ENCODE peak calls at places on chromosomes 3 and 15, in seven cellular contexts. B is activated naive CD8-positive, alpha-beta T cell treated with anti-CD3 and anti-CD28 coated beads, Interleukin-2, amount 50 U/mL, for 24 hours; O is T-cell; X is activated naive CD4-positive, alpha-beta T cell treated with anti-CD3 and anti-CD28 coated beads, Interleukin-2, amount 50 U/mL, for 16 hours; K is occipital lobe; W is esophagus muscularis mucosa; D is adrenal gland. H is an unnamed sample.

GRCh38 chr15:67080900-67081431 is 15.6 kb downstream of the SMAD3 start:
- DNase-seq in B (peak), O (peak), X (peak), K (no peak), W (no peak), D (peak), H (peak)

GRCh38 chr3:153840487-153840886 is 280.7 kb upstream of the ARHGEF26 start:
- DNase-seq in B (no peak), O (no peak), X (no peak), K (no peak), W (no peak), D (no peak), H (no peak)

GRCh38 chr15:68730491-68731317 is 90.0 kb downstream of the ANP32A start:
- DNase-seq in B (peak), O (peak), X (peak), K (peak), W (no peak), D (peak), H (no peak)

GRCh38 chr15:75622505-75622904 is 3.0 kb downstream of the SNUPN start:
- DNase-seq in B (no peak), O (no peak), X (no peak), K (no peak), W (no peak), D (no peak), H (no peak)

GRCh38 chr15:72778796-72779195 is 4.8 kb downstream of the ADPGK start:
- DNase-seq in B (no peak), O (no peak), X (no peak), K (no peak), W (no peak), D (no peak), H (no peak)

GRCh38 chr3:59512066-59512465 is 462.2 kb upstream of the CFAP20DC start:
- DNase-seq in B (no peak), O (no peak), X (no peak), K (no peak), W (no peak), D (no peak), H (no peak)

GRCh38 chr3:10758304-10759037 is 57.6 kb upstream of the SLC6A11 start:
- DNase-seq in B (peak), O (peak), X (peak), K (peak), W (no peak), D (peak), H (peak)

GRCh38 chr15:43206054-43206453 is 14.8 kb downstream of the EPB42 start:
- DNase-seq in B (no peak), O (no peak), X (no peak), K (no peak), W (peak), D (no peak), H (no peak)

GRCh38 chr3:147397155-147397888 is 9.0 kb downstream of the ZIC4 start:
- DNase-seq in B (no peak), O (no peak), X (no peak), K (no peak), W (no peak), D (no peak), H (no peak)

GRCh38 chr15:33059184-33059583 is 135.3 kb downstream of the FMN1 start:
- DNase-seq in B (no peak), O (no peak), X (no peak), K (no peak), W (no peak), D (no peak), H (no peak)

GRCh38 chr3:108006901-108007331 is 83.9 kb downstream of the CD47 start:
- DNase-seq in B (no peak), O (no peak), X (no peak), K (no peak), W (no peak), D (no peak), H (no peak)

H was measured in activated effector memory CD4-positive, alpha-beta T cell treated with anti-CD3 and anti-CD28 coated beads, Interleukin-2, amount 50 U/mL, for 16 hours.